ENCODE peak calls at places on chromosome 21, in six cellular contexts. C, J, A, P, I and G are unnamed samples.
A peak's percentile ranks its signal among the peaks of the same experiment; 100 is the strongest.

GRCh38 chr21:31397515-31397926 is 53.5 kb upstream of the TIAM1 start:
- DNase-seq in C (no peak), I (no peak), P (no peak), A (no peak), J (no peak), G (no peak)

GRCh38 chr21:23890652-23891051 is 1716.6 kb downstream of the MRPL39 start:
- DNase-seq in J (no peak), C (no peak), P (no peak), A (no peak), I (no peak), G (no peak)

GRCh38 chr21:34526618-34527290 is 14.7 kb upstream of the KCNE1 start:
- DNase-seq in C (peak; percentile 18), A (no peak), J (peak; percentile 100), I (peak; percentile 36), P (no peak), G (peak; percentile 55)

GRCh38 chr21:35987475-35987874 is 72.9 kb downstream of the SETD4 start:
- DNase-seq in C (no peak), J (no peak), P (no peak), A (no peak), I (no peak), G (no peak)

GRCh38 chr21:23921670-23922418 is 1685.4 kb downstream of the MRPL39 start:
- DNase-seq in J (no peak), I (no peak), C (no peak), P (no peak), A (no peak), G (no peak)

GRCh38 chr21:33451634-33452071 is 28.1 kb downstream of the TMEM50B start:
- DNase-seq in A (no peak), P (no peak), J (peak; percentile 9), C (no peak), I (no peak), G (no peak)

GRCh38 chr21:34593423-34593822 is 21.5 kb downstream of the RCAN1 start:
- DNase-seq in I (no peak), A (no peak), J (no peak), P (no peak), C (no peak), G (no peak)

GRCh38 chr21:45365608-45366241 is 39.2 kb upstream of the COL18A1 start:
- DNase-seq in C (no peak), A (no peak), P (no peak), J (peak; percentile 70), I (no peak), G (no peak)

GRCh38 chr21:45923146-45923545 is 58.4 kb upstream of the COL6A1 start:
- DNase-seq in I (no peak), C (peak; percentile 71), P (peak; percentile 78), A (peak; percentile 61), J (peak; percentile 77), G (no peak)

GRCh38 chr21:33751120-33751519 is 108.8 kb downstream of the ITSN1 start:
- DNase-seq in A (no peak), C (no peak), I (no peak), P (no peak), J (peak; percentile 54), G (no peak)

GRCh38 chr21:27158967-27159366 is 192.1 kb upstream of the ADAMTS5 start:
- DNase-seq in I (no peak), J (no peak), P (no peak), A (no peak), C (no peak), G (no peak)

GRCh38 chr21:43884012-43884860 is 19.2 kb downstream of the AGPAT3 start:
- DNase-seq in I (peak; percentile 62), C (no peak), J (no peak), P (no peak), A (no peak), G (peak; percentile 57)

GRCh38 chr21:46193829-46194373 is 9.6 kb upstream of the SPATC1L start:
- DNase-seq in I (no peak), P (peak; percentile 32), A (no peak), C (no peak), J (no peak), G (no peak)